ENCODE peak calls at places on chromosomes 4 and X, in four cellular contexts. One of them, this sample, is unnamed. For H3K27me3, the result is how much of the 10 kb centered on the place peaks cover.

GRCh38 chr4:8736083-8736825 is 135.4 kb downstream of the HMX1 start:
- DNase-seq in cardiac muscle cell: no peak
- DNase-seq in neural progenitor cell: no peak
- DNase-seq in small intestine: no peak
- DNase-seq in this sample: no peak

GRCh38 chr4:828641-829271 is 2.8 kb upstream of the CPLX1 start:
- DNase-seq in cardiac muscle cell: no peak
- DNase-seq in neural progenitor cell: peak
- DNase-seq in small intestine: no peak
- DNase-seq in this sample: no peak

GRCh38 chr4:102022343-102022742 is 231.8 kb downstream of the BANK1 start:
- DNase-seq in cardiac muscle cell: no peak
- DNase-seq in neural progenitor cell: no peak
- DNase-seq in small intestine: no peak
- DNase-seq in this sample: no peak

GRCh38 chr4:26083987-26084386 is 170.0 kb downstream of the SMIM20 start:
- DNase-seq in cardiac muscle cell: peak
- DNase-seq in neural progenitor cell: no peak
- DNase-seq in small intestine: peak
- DNase-seq in this sample: no peak

GRCh38 chr4:67911128-67911527 is 27.3 kb upstream of the TMPRSS11D start:
- DNase-seq in cardiac muscle cell: no peak
- DNase-seq in neural progenitor cell: no peak
- DNase-seq in small intestine: peak
- DNase-seq in this sample: no peak

GRCh38 chr4:163332526-163333405 is at the start of gene NPY1R:
- DNase-seq in cardiac muscle cell: peak
- DNase-seq in neural progenitor cell: peak
- DNase-seq in small intestine: peak
- DNase-seq in this sample: peak

GRCh38 chr4:24624381-24624780 is 40.0 kb upstream of the DHX15 start:
- DNase-seq in cardiac muscle cell: no peak
- DNase-seq in neural progenitor cell: no peak
- DNase-seq in small intestine: no peak
- DNase-seq in this sample: no peak

GRCh38 chr4:105139646-105140045 is 7.0 kb upstream of the TET2 start:
- DNase-seq in cardiac muscle cell: no peak
- DNase-seq in neural progenitor cell: no peak
- DNase-seq in small intestine: no peak
- DNase-seq in this sample: no peak

GRCh38 chr4:8162625-8163024 is 4.0 kb upstream of the ABLIM2 start:
- DNase-seq in cardiac muscle cell: no peak
- DNase-seq in neural progenitor cell: no peak
- DNase-seq in small intestine: no peak
- DNase-seq in this sample: no peak

GRCh38 chr4:86235549-86235948 is 124.3 kb downstream of the MAPK10 start:
- DNase-seq in cardiac muscle cell: peak
- DNase-seq in neural progenitor cell: no peak
- DNase-seq in small intestine: no peak
- DNase-seq in this sample: no peak

GRCh38 chrX:140507982-140508305 is 3.1 kb upstream of the SOX3 start:
- DNase-seq in cardiac muscle cell: peak
- DNase-seq in neural progenitor cell: peak
- DNase-seq in small intestine: no peak
- DNase-seq in this sample: no peak

GRCh38 chr4:187908079-187908501 is 87.5 kb upstream of the ZFP42 start:
- DNase-seq in cardiac muscle cell: no peak
- DNase-seq in neural progenitor cell: no peak
- DNase-seq in small intestine: no peak
- DNase-seq in this sample: no peak

GRCh38 chr4:16915956-16916355 is 17.5 kb upstream of the LDB2 start:
- DNase-seq in cardiac muscle cell: no peak
- DNase-seq in neural progenitor cell: no peak
- DNase-seq in small intestine: no peak
- DNase-seq in this sample: no peak

GRCh38 chr4:140000232-140000631 is 153.8 kb downstream of the MAML3 start:
- DNase-seq in cardiac muscle cell: no peak
- DNase-seq in neural progenitor cell: no peak
- DNase-seq in small intestine: no peak
- DNase-seq in this sample: no peak

GRCh38 chr4:33566649-33567048 is 2677.7 kb downstream of the ARAP2 start:
- DNase-seq in cardiac muscle cell: no peak
- DNase-seq in neural progenitor cell: no peak
- DNase-seq in small intestine: no peak
- DNase-seq in this sample: no peak

GRCh38 chrX:149807747-149808458 is 26.2 kb downstream of the MAGEA9 start:
- DNase-seq in cardiac muscle cell: no peak
- DNase-seq in neural progenitor cell: no peak
- DNase-seq in small intestine: no peak
- DNase-seq in this sample: no peak

GRCh38 chrX:40090050-40090804 is 7.5 kb downstream of the BCOR start:
- DNase-seq in cardiac muscle cell: no peak
- DNase-seq in neural progenitor cell: peak
- DNase-seq in small intestine: no peak
- DNase-seq in this sample: no peak

GRCh38 chr4:32042486-32042885 is 1322.3 kb downstream of the PCDH7 start:
- DNase-seq in cardiac muscle cell: no peak
- DNase-seq in neural progenitor cell: no peak
- DNase-seq in small intestine: no peak
- DNase-seq in this sample: no peak

GRCh38 chr4:13378973-13379759 is 105.0 kb downstream of the RAB28 start:
- DNase-seq in cardiac muscle cell: no peak
- DNase-seq in neural progenitor cell: no peak
- DNase-seq in small intestine: no peak
- DNase-seq in this sample: no peak

GRCh38 chr4:102730968-102731533 is 29.7 kb downstream of the MANBA start:
- DNase-seq in cardiac muscle cell: no peak
- DNase-seq in neural progenitor cell: peak
- DNase-seq in small intestine: no peak
- DNase-seq in this sample: no peak

GRCh38 chrX:65926095-65927019 is 113.5 kb downstream of the VSIG4 start:
- DNase-seq in cardiac muscle cell: no peak
- DNase-seq in neural progenitor cell: no peak
- DNase-seq in small intestine: peak
- DNase-seq in this sample: peak

GRCh38 chrX:84144281-84144680 is 43.7 kb downstream of the RPS6KA6 start:
- DNase-seq in cardiac muscle cell: no peak
- DNase-seq in neural progenitor cell: no peak
- DNase-seq in small intestine: no peak
- DNase-seq in this sample: no peak

DNA sequence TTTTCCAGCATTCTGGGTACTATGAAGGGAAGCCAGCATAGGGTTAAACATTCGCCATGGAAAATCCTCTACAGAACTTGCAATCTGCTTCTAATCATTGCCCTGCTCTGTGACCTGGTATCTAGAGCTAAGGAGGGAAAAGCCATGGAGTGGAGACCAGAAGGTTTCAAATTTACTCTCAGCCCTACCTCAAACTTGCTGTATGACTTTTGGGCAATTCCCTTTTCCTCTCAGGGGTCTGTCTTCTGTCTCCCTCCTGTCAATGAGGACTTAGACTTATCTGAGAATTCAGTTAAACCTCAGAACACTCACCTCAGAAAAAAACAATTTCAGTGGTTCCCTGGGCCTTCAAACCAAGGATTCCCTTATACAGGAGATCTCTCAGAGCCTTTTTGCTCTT is 29.1 kb downstream of the ARHGEF9 start:
- DNase-seq in cardiac muscle cell: no peak
- DNase-seq in neural progenitor cell: no peak
- DNase-seq in small intestine: no peak
- DNase-seq in this sample: no peak
- H3K27ac ChIP-seq in cardiac muscle cell: peak
- H3K27ac ChIP-seq in neural progenitor cell: peak
- H3K27ac ChIP-seq in small intestine: no peak
- H3K27ac ChIP-seq in this sample: no peak

DNA sequence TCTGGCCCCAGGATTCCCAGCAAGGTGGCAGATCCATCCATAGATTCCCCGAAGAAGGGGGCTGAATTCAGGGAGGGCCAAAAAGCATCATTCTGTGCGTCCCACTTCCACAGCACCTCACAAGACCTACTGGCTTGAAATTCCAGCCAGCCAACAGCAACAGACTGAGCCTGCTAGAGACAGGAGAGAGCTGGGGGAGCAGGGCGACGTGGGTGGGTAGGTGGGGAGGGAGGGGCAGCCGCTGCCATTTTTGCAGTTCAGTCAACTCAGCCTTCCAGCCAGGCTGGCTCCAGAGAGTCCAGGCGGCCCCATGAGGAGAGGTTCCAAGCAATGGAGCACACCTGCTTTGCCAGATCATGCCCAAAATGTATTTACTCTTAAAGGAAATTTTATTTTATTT is 117.6 kb upstream of the DCAF12L1 start:
- DNase-seq in cardiac muscle cell: no peak
- DNase-seq in neural progenitor cell: no peak
- DNase-seq in small intestine: no peak
- DNase-seq in this sample: no peak
- H3K27me3 ChIP-seq in cardiac muscle cell: under half
- H3K27me3 ChIP-seq in neural progenitor cell: under half
- H3K27me3 ChIP-seq in small intestine: under half
- H3K27me3 ChIP-seq in this sample: under half

DNA sequence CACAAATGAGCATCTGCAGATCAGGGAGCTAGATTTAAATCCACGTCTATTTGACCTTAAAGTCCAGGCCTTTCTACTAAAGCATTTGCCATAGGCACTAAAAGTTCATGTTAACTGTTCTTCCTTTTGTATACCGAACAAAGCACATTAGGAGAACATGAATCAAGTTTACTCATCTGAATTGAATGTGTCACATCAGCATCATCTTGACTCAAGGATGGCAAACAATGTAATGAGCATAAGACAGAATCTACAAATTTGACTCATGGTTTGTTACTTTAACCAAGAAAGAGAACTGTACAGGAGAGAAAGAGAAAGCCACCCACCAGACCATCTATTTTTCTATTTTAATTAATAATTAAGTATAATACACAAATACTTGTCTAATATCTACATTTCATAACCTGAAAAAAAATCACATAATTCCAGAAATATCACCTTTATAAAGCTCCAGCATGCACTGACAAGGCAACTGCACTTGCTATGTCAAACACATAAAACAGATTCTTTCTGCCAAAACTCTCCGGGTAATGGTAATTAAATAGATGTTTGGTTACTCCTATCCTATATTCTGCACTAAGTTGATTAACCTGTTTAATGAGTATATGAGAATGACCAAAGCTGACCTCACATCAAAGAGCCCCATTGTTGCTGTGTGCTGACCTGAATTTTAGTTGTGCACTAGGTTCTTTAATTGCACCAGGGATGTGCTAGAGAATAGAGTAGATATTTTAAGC is 42.4 kb upstream of the LEF1 start:
- DNase-seq in cardiac muscle cell: no peak
- DNase-seq in neural progenitor cell: no peak
- DNase-seq in small intestine: no peak
- DNase-seq in this sample: no peak
- H3K27ac ChIP-seq in cardiac muscle cell: no peak
- H3K27ac ChIP-seq in neural progenitor cell: no peak
- H3K27ac ChIP-seq in small intestine: no peak
- H3K27ac ChIP-seq in this sample: no peak

GRCh38 chrX:147675819-147676218 is 235.9 kb upstream of the FMR1 start:
- DNase-seq in cardiac muscle cell: no peak
- DNase-seq in neural progenitor cell: no peak
- DNase-seq in small intestine: no peak
- DNase-seq in this sample: no peak
- H3K27me3 ChIP-seq in cardiac muscle cell: under half
- H3K27me3 ChIP-seq in neural progenitor cell: under half
- H3K27me3 ChIP-seq in small intestine: under half
- H3K27me3 ChIP-seq in this sample: under half

DNA sequence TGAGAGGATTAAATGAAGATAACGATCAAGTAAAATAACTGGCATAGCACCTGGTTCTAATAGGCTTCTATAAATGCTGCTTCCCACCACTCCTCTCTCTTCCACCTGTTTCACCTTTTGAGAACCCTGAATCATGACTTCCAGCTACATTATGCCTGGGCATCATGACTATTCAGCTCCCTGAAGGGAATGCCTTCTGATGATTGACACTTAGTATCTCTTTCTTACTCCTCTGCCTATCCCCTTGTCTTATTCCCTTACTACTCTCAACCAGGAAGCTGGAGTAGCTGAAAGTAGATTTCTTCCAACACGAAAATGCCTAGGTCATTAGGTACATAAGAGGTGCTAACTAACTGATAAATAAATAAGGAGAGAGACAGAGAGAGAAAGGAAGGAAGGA is 24.7 kb upstream of the CXCL8 start:
- DNase-seq in cardiac muscle cell: no peak
- DNase-seq in neural progenitor cell: no peak
- DNase-seq in small intestine: no peak
- DNase-seq in this sample: no peak
- H3K27ac ChIP-seq in cardiac muscle cell: no peak
- H3K27ac ChIP-seq in neural progenitor cell: no peak
- H3K27ac ChIP-seq in small intestine: no peak
- H3K27ac ChIP-seq in this sample: no peak

GRCh38 chr4:2702770-2703169 is 53.4 kb downstream of the TNIP2 start:
- DNase-seq in cardiac muscle cell: no peak
- DNase-seq in neural progenitor cell: no peak
- DNase-seq in small intestine: no peak
- DNase-seq in this sample: no peak
- H3K27me3 ChIP-seq in cardiac muscle cell: under half
- H3K27me3 ChIP-seq in neural progenitor cell: under half
- H3K27me3 ChIP-seq in small intestine: under half
- H3K27me3 ChIP-seq in this sample: under half

This sample was measured in CD4-positive, alpha-beta T cell.